ENCODE peak calls at places on chromosomes 6 and 20, in four cellular contexts. C, W, M and R are unnamed samples.

GRCh38 chr20:52801628-52802006 is 170.5 kb upstream of the TSHZ2 start:
- DNase-seq in C (no peak), W (no peak), M (no peak), R (no peak)

GRCh38 chr6:6542357-6542756 is 46.2 kb upstream of the LY86 start:
- DNase-seq in C (no peak), W (no peak), M (no peak), R (no peak)

GRCh38 chr6:36028088-36028886 is 679 bp downstream of the MAPK14 start:
- DNase-seq in C (peak; percentile 60), W (peak; percentile 38), M (peak; percentile 39), R (peak; percentile 37)

GRCh38 chr20:6533321-6533720 is 234.2 kb upstream of the BMP2 start:
- DNase-seq in C (peak; percentile 19), W (peak; percentile 61), M (no peak), R (no peak)

GRCh38 chr20:13458860-13459451 is 179.8 kb downstream of the TASP1 start:
- DNase-seq in C (peak; percentile 54), W (peak; percentile 79), M (peak; percentile 20), R (no peak)

GRCh38 chr20:10707070-10707469 is 33.3 kb upstream of the JAG1 start:
- DNase-seq in C (no peak), W (no peak), M (no peak), R (no peak)

GRCh38 chr20:5215592-5216304 is 88.9 kb downstream of the CDS2 start:
- DNase-seq in C (no peak), W (peak; percentile 13), M (no peak), R (no peak)

GRCh38 chr6:155349129-155349528 is 34.8 kb upstream of the TFB1M start:
- DNase-seq in C (no peak), W (peak; percentile 33), M (no peak), R (no peak)

GRCh38 chr20:47108994-47109393 is 214.4 kb downstream of the EYA2 start:
- DNase-seq in C (no peak), W (no peak), M (no peak), R (no peak)

GRCh38 chr6:72132425-72132824 is 246.1 kb downstream of the RIMS1 start:
- DNase-seq in C (no peak), W (no peak), M (no peak), R (no peak)

GRCh38 chr6:69832558-69832957 is 33.8 kb upstream of the COL19A1 start:
- DNase-seq in C (no peak), W (no peak), M (no peak), R (no peak)

GRCh38 chr6:35558571-35558970 is 45.9 kb upstream of the TULP1 start:
- DNase-seq in C (no peak), W (no peak), M (no peak), R (no peak)

GRCh38 chr6:165441176-165441575 is 131.8 kb upstream of the C6orf118 start:
- DNase-seq in C (no peak), W (no peak), M (no peak), R (no peak)

GRCh38 chr20:21554376-21554890 is 40.6 kb upstream of the NKX2-2 start:
- DNase-seq in C (no peak), W (no peak), M (no peak), R (no peak)

GRCh38 chr20:48789185-48789668 is 38.6 kb downstream of the PREX1 start:
- DNase-seq in C (no peak), W (no peak), M (no peak), R (no peak)

GRCh38 chr20:56800088-56800487 is 171.0 kb downstream of the TFAP2C start:
- DNase-seq in C (no peak), W (no peak), M (no peak), R (no peak)

GRCh38 chr6:95431637-95432228 is 145.6 kb upstream of the MANEA start:
- DNase-seq in C (peak; percentile 56), W (peak; percentile 71), M (peak; percentile 38), R (peak; percentile 47)

GRCh38 chr6:14747881-14748520 is 497.9 kb upstream of the JARID2 start:
- DNase-seq in C (no peak), W (no peak), M (no peak), R (no peak)

GRCh38 chr6:29483186-29483585 is 4.6 kb downstream of the MAS1L start:
- DNase-seq in C (no peak), W (no peak), M (no peak), R (no peak)

GRCh38 chr20:44223721-44224120 is 13.2 kb upstream of the OSER1 start:
- DNase-seq in C (no peak), W (no peak), M (no peak), R (no peak)

GRCh38 chr20:44221368-44221767 is 10.8 kb upstream of the OSER1 start:
- DNase-seq in C (no peak), W (no peak), M (no peak), R (no peak)

GRCh38 chr20:44222027-44222426 is 11.5 kb upstream of the OSER1 start:
- DNase-seq in C (no peak), W (no peak), M (no peak), R (no peak)

GRCh38 chr20:44224651-44225050 is 14.1 kb upstream of the OSER1 start:
- DNase-seq in C (no peak), W (no peak), M (no peak), R (no peak)

GRCh38 chr20:44222969-44223368 is 12.4 kb upstream of the OSER1 start:
- DNase-seq in C (no peak), W (no peak), M (no peak), R (no peak)
- TF ChIP-seq CTCF in C (peak; percentile 30), W (peak; percentile 12), M (no peak), R (no peak)

GRCh38 chr20:3040086-3040485 is 3.3 kb upstream of the GNRH2 start:
- DNase-seq in C (no peak), W (no peak), M (no peak), R (no peak)

GRCh38 chr20:3043381-3043780 is at the start of gene GNRH2:
- DNase-seq in C (no peak), W (no peak), M (no peak), R (no peak)

GRCh38 chr20:3044336-3044965 is 1.0 kb downstream of the GNRH2 start:
- DNase-seq in C (no peak), W (no peak), M (no peak), R (no peak)

GRCh38 chr20:3041818-3042504 is 1.5 kb upstream of the GNRH2 start:
- DNase-seq in C (no peak), W (peak; percentile 27), M (no peak), R (peak; percentile 18)

GRCh38 chr20:3042621-3043020 is 801 bp upstream of the GNRH2 start:
- DNase-seq in C (no peak), W (peak; percentile 31), M (no peak), R (peak; percentile 28)
- TF ChIP-seq CTCF in C (no peak), W (no peak), M (no peak), R (no peak)

GRCh38 chr6:51813904-51814303 is 273.5 kb downstream of the PKHD1 start:
- DNase-seq in C (no peak), W (no peak), M (no peak), R (no peak)

GRCh38 chr6:51812231-51812630 is 275.2 kb downstream of the PKHD1 start:
- DNase-seq in C (no peak), W (no peak), M (no peak), R (no peak)

GRCh38 chr6:51818520-51819022 is 268.8 kb downstream of the PKHD1 start:
- DNase-seq in C (no peak), W (no peak), M (no peak), R (no peak)

GRCh38 chr6:51817832-51818231 is 269.6 kb downstream of the PKHD1 start:
- DNase-seq in C (no peak), W (no peak), M (no peak), R (no peak)

DNA sequence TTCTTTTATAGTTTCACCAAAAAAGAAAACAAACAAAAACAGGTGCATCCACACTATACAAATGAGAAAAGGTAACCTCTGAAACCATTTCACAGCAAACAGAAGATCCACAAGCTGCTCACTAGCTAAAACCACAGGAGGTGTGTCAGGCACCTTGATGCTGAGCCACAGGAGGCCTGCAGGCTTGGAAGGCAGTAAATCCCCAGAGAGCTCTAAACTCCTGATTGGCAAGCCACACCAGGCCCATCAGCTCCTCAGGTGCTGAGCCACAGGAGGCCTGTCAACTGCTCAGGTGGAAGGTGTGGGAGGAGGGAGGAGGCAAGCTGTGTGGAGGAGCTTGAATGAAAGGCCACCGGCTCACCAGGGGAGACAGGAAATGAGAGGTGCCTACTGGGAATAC is 273.0 kb downstream of the PKHD1 start:
- DNase-seq in C (no peak), W (no peak), M (no peak), R (no peak)
- TF ChIP-seq CTCF in C (no peak), W (no peak), M (no peak), R (no peak)

DNA sequence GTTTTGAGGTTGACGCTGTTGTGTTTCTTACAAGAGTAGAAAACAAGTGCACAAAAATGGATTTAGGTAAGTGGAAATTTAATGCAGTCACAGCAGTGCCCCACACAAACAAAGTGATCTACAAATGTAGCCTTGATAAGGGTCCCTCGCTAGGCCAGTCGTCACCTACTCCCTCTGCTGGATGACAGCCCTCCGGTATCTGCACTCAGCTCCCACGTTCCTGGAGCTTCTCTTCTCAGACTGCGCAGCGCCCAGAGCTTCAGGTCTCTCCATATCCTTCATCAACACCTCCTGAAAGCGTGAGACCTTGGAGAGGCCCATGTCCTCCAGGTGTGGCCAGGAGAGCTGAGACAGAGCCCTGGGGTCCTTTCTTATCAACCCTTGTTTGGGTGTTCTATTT is 58.3 kb upstream of the MAP3K4 start:
- DNase-seq in C (no peak), W (no peak), M (peak; percentile 35), R (peak; percentile 8)
- TF ChIP-seq CTCF in C (no peak), W (peak; percentile 12), M (no peak), R (no peak)

GRCh38 chr6:136212616-136213396 is 37.3 kb downstream of the MTFR2 start:
- DNase-seq in C (no peak), W (no peak), M (no peak), R (no peak)

GRCh38 chr6:136213853-136214252 is 36.3 kb downstream of the MTFR2 start:
- DNase-seq in C (no peak), W (no peak), M (no peak), R (no peak)

GRCh38 chr6:136210450-136211165 is 39.5 kb downstream of the MTFR2 start:
- DNase-seq in C (no peak), W (no peak), M (no peak), R (no peak)

GRCh38 chr6:136209496-136209895 is 40.6 kb downstream of the MTFR2 start:
- DNase-seq in C (no peak), W (no peak), M (no peak), R (no peak)

DNA sequence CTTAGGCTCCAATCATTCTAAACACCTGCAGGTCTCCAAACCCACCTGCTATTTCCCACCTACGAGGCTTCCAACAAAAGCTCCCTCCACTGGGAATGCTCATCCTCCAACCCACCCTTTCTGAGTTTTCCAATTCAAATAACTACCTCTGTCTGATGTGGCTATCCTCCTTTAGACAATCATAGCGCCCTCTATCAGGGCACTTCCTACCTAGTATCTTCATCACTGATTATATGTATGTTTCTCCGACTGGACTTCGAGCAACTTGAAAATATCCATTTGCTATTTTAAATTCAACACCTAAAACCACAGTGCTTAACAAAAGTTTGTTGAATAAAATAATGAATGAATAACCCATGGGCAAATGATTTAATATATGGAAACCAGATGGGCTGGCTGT is 41.3 kb downstream of the MTFR2 start:
- DNase-seq in C (no peak), W (no peak), M (no peak), R (no peak)
- TF ChIP-seq CTCF in C (peak; percentile 13), W (no peak), M (no peak), R (no peak)